ENCODE peak calls at places on chromosomes 2 and 18, in five cellular contexts. B is transverse colon, X is upper lobe of left lung, M is K562, W is tibial nerve. C is an unnamed sample. For H3K27me3, the result is how much of the 10 kb centered on the place peaks cover.

GRCh38 chr2:54520687-54521086 is 64.6 kb downstream of the SPTBN1 start:
- DNase-seq in B (no peak), W (no peak), M (no peak), X (no peak), C (no peak)

GRCh38 chr2:106953779-106954178 is 67.8 kb upstream of the ST6GAL2 start:
- DNase-seq in X (no peak), W (no peak), B (no peak), M (no peak), C (no peak)

GRCh38 chr2:149008381-149008780 is 30.1 kb upstream of the LYPD6B start:
- DNase-seq in X (no peak), W (no peak), B (no peak), M (no peak), C (no peak)

GRCh38 chr2:207258191-207258991 is 92.6 kb upstream of the KLF7 start:
- DNase-seq in B (peak), M (no peak), X (peak), W (no peak), C (peak)

GRCh38 chr18:21799706-21800105 is 59.1 kb downstream of the MIB1 start:
- DNase-seq in M (no peak), B (no peak), X (no peak), W (no peak), C (no peak)

GRCh38 chr2:202185816-202186221 is 52.6 kb downstream of the SUMO1 start:
- DNase-seq in W (no peak), X (no peak), M (no peak), B (no peak), C (no peak)

GRCh38 chr2:198287706-198288105 is 483.3 kb downstream of the PLCL1 start:
- DNase-seq in M (no peak), B (no peak), X (no peak), W (no peak), C (no peak)

GRCh38 chr2:9909106-9909505 is 42.4 kb upstream of the GRHL1 start:
- DNase-seq in B (no peak), X (no peak), W (no peak), M (no peak), C (no peak)

GRCh38 chr2:124602759-124603158 is 577.7 kb downstream of the CNTNAP5 start:
- DNase-seq in X (no peak), B (no peak), M (no peak), W (no peak), C (no peak)

GRCh38 chr2:218879881-218880748 is 537 bp upstream of the WNT10A start:
- DNase-seq in W (no peak), M (no peak), B (peak), X (peak), C (no peak)

GRCh38 chr2:218882463-218882821 is 1.8 kb downstream of the WNT10A start:
- DNase-seq in X (no peak), W (no peak), M (no peak), B (no peak), C (no peak)

GRCh38 chr2:218878941-218879761 is 1.5 kb upstream of the WNT10A start:
- DNase-seq in M (no peak), B (peak), W (no peak), X (no peak), C (no peak)

GRCh38 chr2:218881744-218882462 is 1.3 kb downstream of the WNT10A start:
- DNase-seq in W (no peak), X (no peak), M (no peak), B (no peak), C (no peak)

DNA sequence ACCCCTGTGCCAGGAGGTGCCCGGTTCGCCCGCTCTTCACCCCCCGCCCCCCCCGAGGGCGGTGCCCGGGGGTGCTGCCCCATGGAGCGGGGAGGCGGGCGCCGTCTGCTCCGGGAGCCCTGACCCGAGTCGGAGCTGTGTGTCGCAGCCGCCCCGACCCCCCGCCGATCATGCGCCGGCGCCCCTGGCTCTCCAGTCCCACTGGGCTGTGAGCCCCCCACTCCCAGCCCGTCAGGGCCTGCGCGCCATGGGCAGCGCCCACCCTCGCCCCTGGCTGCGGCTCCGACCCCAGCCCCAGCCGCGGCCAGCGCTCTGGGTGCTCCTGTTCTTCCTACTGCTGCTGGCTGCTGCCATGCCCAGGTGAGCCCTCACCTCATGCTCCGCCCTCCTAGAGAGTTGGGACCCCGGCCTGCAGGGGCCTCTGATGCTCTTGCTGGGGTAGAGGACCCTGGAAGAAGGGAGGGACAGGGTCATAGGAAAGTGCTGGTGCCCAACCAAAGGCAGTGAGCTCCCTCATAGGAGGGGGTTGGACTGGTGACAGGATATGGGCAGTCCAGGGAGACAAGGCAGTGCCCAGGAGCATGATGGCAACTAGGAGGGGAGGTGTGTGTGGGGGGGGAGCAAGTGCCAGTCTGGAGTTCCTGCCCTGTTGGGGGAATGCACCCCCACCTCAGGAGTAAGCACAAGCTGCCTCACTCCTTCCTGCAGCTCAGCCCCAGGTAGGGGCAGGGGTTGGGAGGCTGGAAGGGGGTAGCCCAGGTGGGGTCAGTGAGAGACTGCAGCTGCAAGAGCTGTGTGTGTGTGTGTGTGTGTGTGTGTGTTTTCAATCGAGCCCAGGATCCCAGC is at the start of gene WNT10A:
- DNase-seq in W (no peak), B (no peak), X (no peak), M (no peak), C (no peak)
- H3K27me3 ChIP-seq in W (half or more), B (half or more), X (under half), M (under half), C (half or more)

GRCh38 chr18:51028201-51028805 is 1.7 kb upstream of the SMAD4 start:
- DNase-seq in B (peak), W (no peak), M (peak), X (no peak), C (no peak)
- TF ChIP-seq CTCF in B (no peak), W (no peak), M (peak), X (no peak), C (no peak)

GRCh38 chr2:42099431-42100173 is 51.8 kb downstream of the PKDCC start:
- DNase-seq in B (no peak), X (no peak), M (no peak), W (no peak), C (no peak)
- TF ChIP-seq EP300 in B (no peak), X (no peak), M (no peak), W (no peak), C (no peak)

GRCh38 chr2:74512744-74513604 is 1.3 kb upstream of the TLX2 start:
- DNase-seq in M (no peak), W (no peak), B (no peak), X (no peak), C (peak)
- H3K27me3 ChIP-seq in M (under half), W (half or more), B (half or more), X (under half), C (half or more)

DNA sequence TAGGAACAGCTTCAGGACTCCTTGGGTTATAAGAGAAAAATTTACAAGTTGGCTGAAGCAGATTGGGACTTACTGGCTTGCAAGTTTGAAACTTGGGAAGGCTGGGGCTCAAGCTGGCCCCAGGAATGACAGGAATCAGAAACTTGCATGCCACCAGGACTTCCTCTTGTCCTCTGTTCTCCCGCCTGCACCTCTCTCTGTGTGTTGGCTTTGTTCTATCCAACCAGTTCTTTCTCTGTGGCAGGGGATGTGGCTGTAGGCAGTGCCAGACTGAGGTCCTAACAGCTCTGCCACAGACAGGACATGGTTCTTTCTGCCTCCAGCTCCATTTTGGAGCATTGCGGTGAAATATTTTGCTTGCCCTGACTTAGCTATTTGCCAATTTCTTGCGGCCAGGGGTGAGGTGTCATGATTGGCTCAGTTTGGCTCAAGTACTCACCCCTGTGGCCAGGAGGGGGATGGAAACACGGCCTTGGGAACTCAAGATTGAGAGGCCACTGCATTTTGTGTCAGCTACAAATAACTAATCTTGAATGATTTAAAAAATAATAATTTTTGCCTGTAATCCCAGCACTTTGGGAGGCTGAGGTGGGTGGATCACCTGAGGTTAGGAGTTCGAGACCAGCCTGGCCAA is 48.9 kb downstream of the MEP1B start:
- DNase-seq in X (no peak), M (no peak), W (no peak), B (no peak), C (no peak)
- TF ChIP-seq CTCF in X (no peak), M (no peak), W (no peak), B (no peak), C (no peak)

DNA sequence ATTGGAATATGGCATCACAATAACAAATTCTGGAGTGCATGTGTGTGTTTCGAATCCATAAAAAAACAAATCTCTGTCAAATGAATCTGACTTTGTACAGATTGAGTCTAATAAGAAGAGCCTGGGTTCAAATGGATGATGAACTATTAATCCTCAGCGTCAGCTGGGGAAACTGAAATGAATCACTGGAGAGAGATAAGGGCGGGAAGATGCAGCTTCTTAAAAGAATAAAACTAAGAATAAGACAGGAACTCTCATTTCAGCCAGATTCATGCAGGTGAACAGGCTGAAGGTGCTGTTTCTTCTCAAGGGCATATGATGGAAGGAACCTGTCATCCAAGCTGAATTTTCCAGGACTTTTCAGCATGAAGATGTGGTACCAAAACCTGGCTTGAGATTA is 202.6 kb upstream of the TRIB2 start:
- DNase-seq in B (no peak), M (no peak), W (no peak), X (no peak), C (no peak)
- TF ChIP-seq EP300 in B (no peak), M (no peak), W (no peak), X (no peak), C (no peak)

GRCh38 chr18:79802298-79802697 is 4.6 kb downstream of the KCNG2 start:
- DNase-seq in W (no peak), M (no peak), B (no peak), X (no peak), C (peak)

GRCh38 chr18:79801217-79801616 is 3.5 kb downstream of the KCNG2 start:
- DNase-seq in B (no peak), M (no peak), W (no peak), X (no peak), C (peak)

GRCh38 chr18:79799619-79800352 is 2.0 kb downstream of the KCNG2 start:
- DNase-seq in B (no peak), X (no peak), M (no peak), W (no peak), C (peak)

GRCh38 chr18:79800353-79801180 is 2.8 kb downstream of the KCNG2 start:
- DNase-seq in M (no peak), W (no peak), X (no peak), B (no peak), C (peak)

GRCh38 chr18:79801641-79802040 is 3.9 kb downstream of the KCNG2 start:
- DNase-seq in W (no peak), B (no peak), X (no peak), M (no peak), C (peak)
- H3K27me3 ChIP-seq in W (under half), B (under half), X (under half), M (half or more), C (under half)

GRCh38 chr2:227325056-227325823 is at the start of gene MFF:
- DNase-seq in X (peak), B (peak), W (peak), M (peak), C (peak)
- TF ChIP-seq CTCF in X (no peak), B (no peak), W (no peak), M (peak), C (no peak)